ENCODE peak calls at places on chromosome X, in five cellular contexts. One of them, this sample, is unnamed.

GRCh38 chrX:19852014-19853005 is 35.1 kb downstream of the SH3KBP1 start:
- DNase-seq in SK-N-SH: no peak
- DNase-seq in sigmoid colon: peak; percentile 79
- DNase-seq in K562: no peak
- DNase-seq in stomach: no peak
- DNase-seq in this sample: no peak

GRCh38 chrX:63513825-63514574 is 162.9 kb upstream of the SPIN4 start:
- DNase-seq in SK-N-SH: no peak
- DNase-seq in sigmoid colon: no peak
- DNase-seq in K562: no peak
- DNase-seq in stomach: no peak
- DNase-seq in this sample: no peak

GRCh38 chrX:38561951-38562719 is 793 bp downstream of the TSPAN7 start:
- DNase-seq in SK-N-SH: peak; percentile 54
- DNase-seq in sigmoid colon: peak; percentile 68
- DNase-seq in K562: no peak
- DNase-seq in stomach: no peak
- DNase-seq in this sample: peak; percentile 78

GRCh38 chrX:12065251-12065650 is 73.0 kb upstream of the FRMPD4 start:
- DNase-seq in SK-N-SH: no peak
- DNase-seq in sigmoid colon: no peak
- DNase-seq in K562: no peak
- DNase-seq in stomach: no peak
- DNase-seq in this sample: no peak

GRCh38 chrX:135985974-135986312 is 708 bp downstream of the SLC9A6 start:
- DNase-seq in SK-N-SH: no peak
- DNase-seq in sigmoid colon: no peak
- DNase-seq in K562: peak; percentile 9
- DNase-seq in stomach: no peak
- DNase-seq in this sample: no peak

GRCh38 chrX:40908026-40908425 is 172.7 kb upstream of the MED14 start:
- DNase-seq in SK-N-SH: no peak
- DNase-seq in sigmoid colon: no peak
- DNase-seq in K562: no peak
- DNase-seq in stomach: no peak
- DNase-seq in this sample: no peak

GRCh38 chrX:111254896-111255693 is 15.2 kb downstream of the CAPN6 start:
- DNase-seq in SK-N-SH: no peak
- DNase-seq in sigmoid colon: no peak
- DNase-seq in K562: no peak
- DNase-seq in stomach: no peak
- DNase-seq in this sample: no peak

GRCh38 chrX:76433219-76433618 is 5.7 kb downstream of the MAGEE1 start:
- DNase-seq in SK-N-SH: no peak
- DNase-seq in sigmoid colon: no peak
- DNase-seq in K562: no peak
- DNase-seq in stomach: no peak
- DNase-seq in this sample: no peak

GRCh38 chrX:41491267-41492004 is 44.3 kb downstream of the NYX start:
- DNase-seq in SK-N-SH: no peak
- DNase-seq in sigmoid colon: peak; percentile 75
- DNase-seq in K562: no peak
- DNase-seq in stomach: no peak
- DNase-seq in this sample: no peak

GRCh38 chrX:136531951-136532350 is at the start of gene VGLL1:
- DNase-seq in SK-N-SH: no peak
- DNase-seq in sigmoid colon: no peak
- DNase-seq in K562: no peak
- DNase-seq in stomach: no peak
- DNase-seq in this sample: no peak

GRCh38 chrX:2513120-2513664 is 12.4 kb upstream of the DHRSX start:
- DNase-seq in SK-N-SH: no peak
- DNase-seq in sigmoid colon: no peak
- DNase-seq in K562: no peak
- DNase-seq in stomach: no peak
- DNase-seq in this sample: peak; percentile 34

GRCh38 chrX:41236629-41237028 is 97.3 kb upstream of the DDX3X start:
- DNase-seq in SK-N-SH: no peak
- DNase-seq in sigmoid colon: no peak
- DNase-seq in K562: no peak
- DNase-seq in stomach: no peak
- DNase-seq in this sample: no peak

GRCh38 chrX:106698693-106699092 is 27.8 kb upstream of the RNF128 start:
- DNase-seq in SK-N-SH: no peak
- DNase-seq in sigmoid colon: no peak
- DNase-seq in K562: no peak
- DNase-seq in stomach: no peak
- DNase-seq in this sample: no peak

GRCh38 chrX:2657532-2657931 is 33.6 kb upstream of the CD99 start:
- DNase-seq in SK-N-SH: no peak
- DNase-seq in sigmoid colon: no peak
- DNase-seq in K562: no peak
- DNase-seq in stomach: no peak
- DNase-seq in this sample: no peak

GRCh38 chrX:149074429-149074828 is 430.7 kb downstream of the IDS start:
- DNase-seq in SK-N-SH: no peak
- DNase-seq in sigmoid colon: no peak
- DNase-seq in K562: no peak
- DNase-seq in stomach: no peak
- DNase-seq in this sample: no peak

GRCh38 chrX:25288676-25289075 is 272.9 kb upstream of the ARX start:
- DNase-seq in SK-N-SH: no peak
- DNase-seq in sigmoid colon: no peak
- DNase-seq in K562: no peak
- DNase-seq in stomach: no peak
- DNase-seq in this sample: no peak

GRCh38 chrX:119015407-119016242 is 41.2 kb downstream of the LONRF3 start:
- DNase-seq in SK-N-SH: no peak
- DNase-seq in sigmoid colon: peak; percentile 80
- DNase-seq in K562: no peak
- DNase-seq in stomach: peak; percentile 43
- DNase-seq in this sample: no peak

GRCh38 chrX:3699841-3700381 is 13.5 kb downstream of the PRKX start:
- DNase-seq in SK-N-SH: no peak
- DNase-seq in sigmoid colon: peak; percentile 54
- DNase-seq in K562: no peak
- DNase-seq in stomach: no peak
- DNase-seq in this sample: no peak

GRCh38 chrX:48992341-48992740 is 9.7 kb downstream of the GRIPAP1 start:
- DNase-seq in SK-N-SH: no peak
- DNase-seq in sigmoid colon: peak; percentile 2
- DNase-seq in K562: no peak
- DNase-seq in stomach: no peak
- DNase-seq in this sample: no peak

GRCh38 chrX:133191739-133192039 is 26.5 kb downstream of the TFDP3 start:
- DNase-seq in SK-N-SH: no peak
- DNase-seq in sigmoid colon: no peak
- DNase-seq in K562: no peak
- DNase-seq in stomach: no peak
- DNase-seq in this sample: no peak

GRCh38 chrX:48971325-48972213 is at the start of gene KCND1:
- DNase-seq in SK-N-SH: peak; percentile 78
- DNase-seq in sigmoid colon: peak; percentile 73
- DNase-seq in K562: peak; percentile 21
- DNase-seq in stomach: peak; percentile 29
- DNase-seq in this sample: no peak

GRCh38 chrX:69961365-69962072 is 88.2 kb downstream of the AWAT2 start:
- DNase-seq in SK-N-SH: no peak
- DNase-seq in sigmoid colon: no peak
- DNase-seq in K562: no peak
- DNase-seq in stomach: no peak
- DNase-seq in this sample: no peak

GRCh38 chrX:68504237-68504636 is 5.4 kb downstream of the YIPF6 start:
- DNase-seq in SK-N-SH: no peak
- DNase-seq in sigmoid colon: no peak
- DNase-seq in K562: no peak
- DNase-seq in stomach: no peak
- DNase-seq in this sample: no peak

GRCh38 chrX:15947648-15948317 is 93.2 kb upstream of the AP1S2 start:
- DNase-seq in SK-N-SH: no peak
- DNase-seq in sigmoid colon: no peak
- DNase-seq in K562: peak; percentile 34
- DNase-seq in stomach: no peak
- DNase-seq in this sample: no peak

GRCh38 chrX:123873956-123874355 is 14.1 kb downstream of the XIAP start:
- DNase-seq in SK-N-SH: no peak
- DNase-seq in sigmoid colon: no peak
- DNase-seq in K562: no peak
- DNase-seq in stomach: no peak
- DNase-seq in this sample: no peak

GRCh38 chrX:138082881-138083280 is 517.0 kb downstream of the ZIC3 start:
- DNase-seq in SK-N-SH: no peak
- DNase-seq in sigmoid colon: no peak
- DNase-seq in K562: no peak
- DNase-seq in stomach: no peak
- DNase-seq in this sample: no peak

GRCh38 chrX:136200466-136200865 is 50.7 kb downstream of the MAP7D3 start:
- DNase-seq in SK-N-SH: no peak
- DNase-seq in sigmoid colon: no peak
- DNase-seq in K562: peak; percentile 51
- DNase-seq in stomach: no peak
- DNase-seq in this sample: no peak

GRCh38 chrX:85561216-85561615 is 181.8 kb upstream of the POF1B start:
- DNase-seq in SK-N-SH: no peak
- DNase-seq in sigmoid colon: no peak
- DNase-seq in K562: no peak
- DNase-seq in stomach: no peak
- DNase-seq in this sample: no peak

DNA sequence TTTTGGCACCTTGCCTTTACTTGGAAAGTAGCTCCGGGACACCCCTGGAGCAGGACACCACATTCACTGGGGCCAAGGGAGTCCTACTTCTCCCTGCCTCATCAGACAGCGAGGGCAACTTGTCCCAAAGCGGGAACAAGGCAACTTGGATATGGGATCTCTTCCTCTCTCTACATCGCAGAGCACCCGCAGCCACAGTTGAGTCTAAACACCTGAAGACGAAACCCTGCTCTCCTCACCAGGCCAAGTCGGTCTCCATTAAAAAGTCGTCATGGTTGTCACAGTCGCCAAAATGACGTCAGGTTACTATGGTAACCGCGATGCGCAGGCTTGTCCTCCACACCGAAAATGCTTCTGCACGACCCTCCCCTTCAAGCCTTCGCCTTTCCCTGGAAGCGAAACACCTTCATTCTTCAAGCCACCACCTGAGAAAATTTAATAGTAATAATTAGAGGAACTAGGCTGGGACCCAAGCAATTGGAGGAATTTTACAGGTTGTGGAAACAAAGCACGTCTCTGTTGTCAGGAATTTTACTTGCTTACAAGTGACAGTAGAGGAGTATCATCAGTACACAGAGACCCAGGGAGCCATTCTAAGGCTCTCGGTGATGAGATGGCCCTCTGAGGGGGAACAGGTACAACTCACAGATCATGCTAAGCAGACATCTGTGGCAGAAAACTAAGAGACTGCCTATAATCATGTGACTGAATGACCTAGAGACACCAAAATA is 30.5 kb upstream of the TCEAL4 start:
- DNase-seq in SK-N-SH: peak; percentile 41
- DNase-seq in sigmoid colon: peak; percentile 66
- DNase-seq in K562: peak; percentile 54
- DNase-seq in stomach: peak; percentile 56
- DNase-seq in this sample: no peak
- TF ChIP-seq POLR2AphosphoS5 in SK-N-SH: peak; percentile 25
- TF ChIP-seq POLR2AphosphoS5 in sigmoid colon: no peak
- TF ChIP-seq POLR2AphosphoS5 in K562: no peak
- TF ChIP-seq POLR2AphosphoS5 in stomach: no peak
- TF ChIP-seq POLR2AphosphoS5 in this sample: no peak

GRCh38 chrX:10045327-10046000 is 78.3 kb downstream of the CLDN34 start:
- DNase-seq in SK-N-SH: no peak
- DNase-seq in sigmoid colon: no peak
- DNase-seq in K562: no peak
- DNase-seq in stomach: peak; percentile 48
- DNase-seq in this sample: no peak
- TF ChIP-seq POLR2AphosphoS5 in SK-N-SH: no peak
- TF ChIP-seq POLR2AphosphoS5 in sigmoid colon: no peak
- TF ChIP-seq POLR2AphosphoS5 in K562: no peak
- TF ChIP-seq POLR2AphosphoS5 in stomach: no peak
- TF ChIP-seq POLR2AphosphoS5 in this sample: no peak

GRCh38 chrX:134807039-134807729 is 148.9 kb upstream of the PLAC1 start:
- DNase-seq in SK-N-SH: peak; percentile 86
- DNase-seq in sigmoid colon: peak; percentile 95
- DNase-seq in K562: peak; percentile 81
- DNase-seq in stomach: peak; percentile 92
- DNase-seq in this sample: peak; percentile 95
- TF ChIP-seq POLR2AphosphoS5 in SK-N-SH: peak; percentile 80
- TF ChIP-seq POLR2AphosphoS5 in sigmoid colon: peak; percentile 68
- TF ChIP-seq POLR2AphosphoS5 in K562: peak; percentile 42
- TF ChIP-seq POLR2AphosphoS5 in stomach: peak; percentile 57
- TF ChIP-seq POLR2AphosphoS5 in this sample: peak; percentile 86

GRCh38 chrX:154374361-154375155 is at the start of gene FLNA:
- DNase-seq in SK-N-SH: peak; percentile 61
- DNase-seq in sigmoid colon: peak; percentile 89
- DNase-seq in K562: peak; percentile 12
- DNase-seq in stomach: peak; percentile 53
- DNase-seq in this sample: peak; percentile 86
- TF ChIP-seq POLR2AphosphoS5 in SK-N-SH: no peak
- TF ChIP-seq POLR2AphosphoS5 in sigmoid colon: peak; percentile 86
- TF ChIP-seq POLR2AphosphoS5 in K562: no peak
- TF ChIP-seq POLR2AphosphoS5 in stomach: peak; percentile 17
- TF ChIP-seq POLR2AphosphoS5 in this sample: peak; percentile 40

DNA sequence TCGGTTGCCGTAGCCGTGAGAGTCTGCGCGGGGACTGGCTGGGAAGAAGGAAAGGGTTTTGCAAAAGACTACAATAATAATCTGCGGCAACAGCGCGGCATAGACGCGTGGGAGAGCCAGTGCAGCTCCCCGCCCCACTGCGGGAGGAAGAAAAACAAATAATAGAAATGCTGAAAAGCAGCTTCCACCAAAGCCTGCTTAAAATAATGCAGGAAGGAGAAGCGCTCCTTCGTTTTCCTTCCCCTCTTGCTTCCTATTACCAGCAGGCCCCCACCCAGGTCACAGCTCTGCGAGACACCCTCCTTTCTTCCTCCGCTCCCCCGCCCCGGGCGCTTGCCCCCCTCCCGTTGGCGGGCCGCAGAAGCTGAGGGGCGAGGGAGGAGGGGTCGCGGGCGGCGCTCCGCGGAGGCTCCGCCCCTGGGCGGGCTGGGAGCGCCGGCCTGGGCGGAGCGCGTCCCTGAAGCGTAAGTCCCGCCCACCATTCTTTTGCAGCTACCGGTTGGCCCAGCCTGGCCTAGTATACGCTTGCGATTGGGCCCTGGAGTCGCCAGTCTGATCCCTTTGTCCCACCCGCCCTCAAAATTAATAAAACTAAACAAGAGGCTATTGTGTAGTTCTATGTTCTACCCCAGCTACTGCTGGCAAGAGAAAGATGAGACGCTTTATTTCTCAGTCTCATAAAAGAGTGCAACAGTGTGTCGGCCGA is 636 bp upstream of the AMOT start:
- DNase-seq in SK-N-SH: peak; percentile 86
- DNase-seq in sigmoid colon: peak; percentile 93
- DNase-seq in K562: peak; percentile 85
- DNase-seq in stomach: peak; percentile 83
- DNase-seq in this sample: peak; percentile 89
- TF ChIP-seq POLR2AphosphoS5 in SK-N-SH: no peak
- TF ChIP-seq POLR2AphosphoS5 in sigmoid colon: no peak
- TF ChIP-seq POLR2AphosphoS5 in K562: no peak
- TF ChIP-seq POLR2AphosphoS5 in stomach: no peak
- TF ChIP-seq POLR2AphosphoS5 in this sample: peak; percentile 26